ENCODE peak calls at places on chromosomes 7 and 10, in five cellular contexts. Y is CD4-positive, alpha-beta T cell; K is activated naive CD4-positive, alpha-beta T cell; H is activated T-cell treated with anti-CD3 and anti-CD28 coated beads, Interleukin-2, amount 50 U/mL, for 72 hours; W is mesendoderm. X is an unnamed sample.

GRCh38 chr7:134818568-134819345 is 39.3 kb downstream of the CALD1 start:
- DNase-seq in Y (no peak), K (no peak), H (no peak), W (no peak), X (no peak)

GRCh38 chr7:111409714-111410422 is 152.4 kb downstream of the IMMP2L start:
- DNase-seq in Y (no peak), K (no peak), H (no peak), W (peak; percentile 29), X (no peak)

GRCh38 chr7:158549176-158549833 is 38.3 kb downstream of the PTPRN2 start:
- DNase-seq in Y (no peak), K (no peak), H (no peak), W (peak; percentile 32), X (peak; percentile 70)

GRCh38 chr7:142771353-142771723 is 568 bp downstream of the PRSS2 start:
- DNase-seq in Y (no peak), K (no peak), H (peak; percentile 19), W (no peak), X (no peak)

GRCh38 chr7:27223941-27224590 is 18.5 kb upstream of the EVX1 start:
- DNase-seq in Y (no peak), K (no peak), H (no peak), W (no peak), X (no peak)

GRCh38 chr7:43439631-43440401 is 143.1 kb upstream of the STK17A start:
- DNase-seq in Y (peak; percentile 22), K (peak; percentile 5), H (peak; percentile 63), W (peak; percentile 89), X (peak; percentile 87)

GRCh38 chr10:28806481-28806880 is 129.2 kb downstream of the BAMBI start:
- DNase-seq in Y (no peak), K (no peak), H (no peak), W (no peak), X (no peak)

GRCh38 chr7:27133409-27134157 is 3.0 kb upstream of the HOXA4 start:
- DNase-seq in Y (no peak), K (no peak), H (no peak), W (no peak), X (no peak)

GRCh38 chr7:41881313-41882130 is 178.6 kb upstream of the INHBA start:
- DNase-seq in Y (no peak), K (peak; percentile 16), H (peak; percentile 87), W (no peak), X (no peak)

GRCh38 chr10:114408968-114409444 is 4.7 kb upstream of the AFAP1L2 start:
- DNase-seq in Y (no peak), K (no peak), H (no peak), W (no peak), X (no peak)

GRCh38 chr7:113086431-113086888 is at the start of gene GPR85:
- DNase-seq in Y (no peak), K (no peak), H (peak; percentile 41), W (peak; percentile 86), X (peak; percentile 90)

GRCh38 chr10:92691042-92691590 is 1.4 kb downstream of the HHEX start:
- DNase-seq in Y (no peak), K (no peak), H (no peak), W (peak; percentile 60), X (peak; percentile 67)

GRCh38 chr7:30931161-30931926 is 19.7 kb downstream of the AQP1 start:
- DNase-seq in Y (no peak), K (no peak), H (no peak), W (peak; percentile 51), X (peak; percentile 54)

GRCh38 chr10:19316204-19316870 is 267.7 kb downstream of the MALRD1 start:
- DNase-seq in Y (no peak), K (no peak), H (no peak), W (no peak), X (no peak)

GRCh38 chr7:82172896-82173295 is 270.7 kb downstream of the CACNA2D1 start:
- DNase-seq in Y (no peak), K (no peak), H (no peak), W (no peak), X (no peak)

GRCh38 chr10:62545155-62545554 is 171.0 kb downstream of the ZNF365 start:
- DNase-seq in Y (no peak), K (no peak), H (no peak), W (no peak), X (no peak)

GRCh38 chr7:40721344-40721949 is 586.6 kb downstream of the SUGCT start:
- DNase-seq in Y (no peak), K (no peak), H (no peak), W (no peak), X (no peak)

GRCh38 chr10:4067552-4068254 is 282.7 kb upstream of the KLF6 start:
- DNase-seq in Y (no peak), K (no peak), H (peak; percentile 44), W (no peak), X (no peak)

X was measured in endodermal cell.